ENCODE peak calls at places on chromosomes 11 and 22, in eight cellular contexts. One of them, this sample, is unnamed.

GRCh38 chr11:64040684-64041267 is 5.0 kb downstream of the FLRT1 start:
- DNase-seq in tibial nerve: no peak
- DNase-seq in upper lobe of right lung: no peak
- DNase-seq in type B pancreatic cell: no peak
- DNase-seq in kidney epithelial cell: no peak
- DNase-seq in cardiac fibroblast: no peak
- DNase-seq in endothelial cell: no peak
- DNase-seq in mesothelial cell of epicardium: no peak
- DNase-seq in this sample: no peak

GRCh38 chr22:46528121-46528610 is 9.3 kb downstream of the CELSR1 start:
- DNase-seq in tibial nerve: no peak
- DNase-seq in upper lobe of right lung: no peak
- DNase-seq in type B pancreatic cell: no peak
- DNase-seq in kidney epithelial cell: peak; percentile 94
- DNase-seq in cardiac fibroblast: peak; percentile 59
- DNase-seq in endothelial cell: no peak
- DNase-seq in mesothelial cell of epicardium: no peak
- DNase-seq in this sample: no peak

GRCh38 chr22:22706253-22706940 is 62.0 kb downstream of the GGTLC2 start:
- DNase-seq in tibial nerve: no peak
- DNase-seq in upper lobe of right lung: no peak
- DNase-seq in type B pancreatic cell: no peak
- DNase-seq in kidney epithelial cell: no peak
- DNase-seq in cardiac fibroblast: no peak
- DNase-seq in endothelial cell: no peak
- DNase-seq in mesothelial cell of epicardium: peak; percentile 6
- DNase-seq in this sample: no peak

GRCh38 chr11:77093987-77094840 is 8.4 kb upstream of the OMP start:
- DNase-seq in tibial nerve: no peak
- DNase-seq in upper lobe of right lung: peak; percentile 41
- DNase-seq in type B pancreatic cell: no peak
- DNase-seq in kidney epithelial cell: no peak
- DNase-seq in cardiac fibroblast: no peak
- DNase-seq in endothelial cell: no peak
- DNase-seq in mesothelial cell of epicardium: no peak
- DNase-seq in this sample: no peak

GRCh38 chr11:26905368-26905767 is 88.5 kb upstream of the FIBIN start:
- DNase-seq in tibial nerve: no peak
- DNase-seq in upper lobe of right lung: no peak
- DNase-seq in type B pancreatic cell: no peak
- DNase-seq in kidney epithelial cell: no peak
- DNase-seq in cardiac fibroblast: peak; percentile 55
- DNase-seq in endothelial cell: no peak
- DNase-seq in mesothelial cell of epicardium: no peak
- DNase-seq in this sample: no peak

GRCh38 chr22:43443072-43443471 is 31.3 kb downstream of the MPPED1 start:
- DNase-seq in tibial nerve: no peak
- DNase-seq in upper lobe of right lung: peak; percentile 44
- DNase-seq in type B pancreatic cell: no peak
- DNase-seq in kidney epithelial cell: no peak
- DNase-seq in cardiac fibroblast: no peak
- DNase-seq in endothelial cell: no peak
- DNase-seq in mesothelial cell of epicardium: no peak
- DNase-seq in this sample: no peak

GRCh38 chr11:112582366-112582765 is 321.7 kb upstream of the PLET1 start:
- DNase-seq in tibial nerve: no peak
- DNase-seq in upper lobe of right lung: no peak
- DNase-seq in type B pancreatic cell: no peak
- DNase-seq in kidney epithelial cell: no peak
- DNase-seq in cardiac fibroblast: no peak
- DNase-seq in endothelial cell: no peak
- DNase-seq in mesothelial cell of epicardium: no peak
- DNase-seq in this sample: no peak

GRCh38 chr11:97761175-97761574 is 1259.6 kb upstream of the CNTN5 start:
- DNase-seq in tibial nerve: no peak
- DNase-seq in upper lobe of right lung: no peak
- DNase-seq in type B pancreatic cell: no peak
- DNase-seq in kidney epithelial cell: no peak
- DNase-seq in cardiac fibroblast: no peak
- DNase-seq in endothelial cell: no peak
- DNase-seq in mesothelial cell of epicardium: no peak
- DNase-seq in this sample: no peak

GRCh38 chr22:26409705-26410376 is 19.2 kb upstream of the ASPHD2 start:
- DNase-seq in tibial nerve: no peak
- DNase-seq in upper lobe of right lung: no peak
- DNase-seq in type B pancreatic cell: no peak
- DNase-seq in kidney epithelial cell: no peak
- DNase-seq in cardiac fibroblast: no peak
- DNase-seq in endothelial cell: no peak
- DNase-seq in mesothelial cell of epicardium: no peak
- DNase-seq in this sample: no peak

GRCh38 chr22:43006016-43006505 is 8.9 kb downstream of the PACSIN2 start:
- DNase-seq in tibial nerve: no peak
- DNase-seq in upper lobe of right lung: no peak
- DNase-seq in type B pancreatic cell: no peak
- DNase-seq in kidney epithelial cell: no peak
- DNase-seq in cardiac fibroblast: no peak
- DNase-seq in endothelial cell: no peak
- DNase-seq in mesothelial cell of epicardium: no peak
- DNase-seq in this sample: no peak

GRCh38 chr22:40908895-40909294 is 42.3 kb upstream of the RBX1 start:
- DNase-seq in tibial nerve: no peak
- DNase-seq in upper lobe of right lung: no peak
- DNase-seq in type B pancreatic cell: no peak
- DNase-seq in kidney epithelial cell: no peak
- DNase-seq in cardiac fibroblast: no peak
- DNase-seq in endothelial cell: no peak
- DNase-seq in mesothelial cell of epicardium: no peak
- DNase-seq in this sample: no peak

GRCh38 chr22:44665115-44665514 is 36.9 kb upstream of the PRR5 start:
- DNase-seq in tibial nerve: no peak
- DNase-seq in upper lobe of right lung: no peak
- DNase-seq in type B pancreatic cell: no peak
- DNase-seq in kidney epithelial cell: no peak
- DNase-seq in cardiac fibroblast: no peak
- DNase-seq in endothelial cell: peak; percentile 47
- DNase-seq in mesothelial cell of epicardium: no peak
- DNase-seq in this sample: no peak

GRCh38 chr22:46238541-46238940 is 11.6 kb downstream of the CDPF1 start:
- DNase-seq in tibial nerve: no peak
- DNase-seq in upper lobe of right lung: no peak
- DNase-seq in type B pancreatic cell: no peak
- DNase-seq in kidney epithelial cell: no peak
- DNase-seq in cardiac fibroblast: no peak
- DNase-seq in endothelial cell: no peak
- DNase-seq in mesothelial cell of epicardium: no peak
- DNase-seq in this sample: no peak

GRCh38 chr11:64357904-64358535 is 942 bp upstream of the RPS6KA4 start:
- DNase-seq in tibial nerve: no peak
- DNase-seq in upper lobe of right lung: no peak
- DNase-seq in type B pancreatic cell: no peak
- DNase-seq in kidney epithelial cell: no peak
- DNase-seq in cardiac fibroblast: peak; percentile 21
- DNase-seq in endothelial cell: no peak
- DNase-seq in mesothelial cell of epicardium: no peak
- DNase-seq in this sample: no peak

GRCh38 chr11:462107-462890 is 12.2 kb downstream of the PTDSS2 start:
- DNase-seq in tibial nerve: no peak
- DNase-seq in upper lobe of right lung: no peak
- DNase-seq in type B pancreatic cell: no peak
- DNase-seq in kidney epithelial cell: no peak
- DNase-seq in cardiac fibroblast: no peak
- DNase-seq in endothelial cell: no peak
- DNase-seq in mesothelial cell of epicardium: no peak
- DNase-seq in this sample: no peak

GRCh38 chr22:40247976-40248375 is 70.3 kb downstream of the TNRC6B start:
- DNase-seq in tibial nerve: no peak
- DNase-seq in upper lobe of right lung: no peak
- DNase-seq in type B pancreatic cell: no peak
- DNase-seq in kidney epithelial cell: no peak
- DNase-seq in cardiac fibroblast: no peak
- DNase-seq in endothelial cell: no peak
- DNase-seq in mesothelial cell of epicardium: no peak
- DNase-seq in this sample: no peak

GRCh38 chr22:39297490-39298193 is 21.8 kb downstream of the RPL3 start:
- DNase-seq in tibial nerve: no peak
- DNase-seq in upper lobe of right lung: no peak
- DNase-seq in type B pancreatic cell: no peak
- DNase-seq in kidney epithelial cell: no peak
- DNase-seq in cardiac fibroblast: no peak
- DNase-seq in endothelial cell: no peak
- DNase-seq in mesothelial cell of epicardium: no peak
- DNase-seq in this sample: no peak

GRCh38 chr11:114925591-114925990 is 247.3 kb downstream of the NXPE2 start:
- DNase-seq in tibial nerve: no peak
- DNase-seq in upper lobe of right lung: no peak
- DNase-seq in type B pancreatic cell: no peak
- DNase-seq in kidney epithelial cell: no peak
- DNase-seq in cardiac fibroblast: no peak
- DNase-seq in endothelial cell: no peak
- DNase-seq in mesothelial cell of epicardium: no peak
- DNase-seq in this sample: no peak

GRCh38 chr11:130413383-130414106 is 14.9 kb downstream of the ADAMTS8 start:
- DNase-seq in tibial nerve: no peak
- DNase-seq in upper lobe of right lung: no peak
- DNase-seq in type B pancreatic cell: no peak
- DNase-seq in kidney epithelial cell: peak; percentile 73
- DNase-seq in cardiac fibroblast: peak; percentile 91
- DNase-seq in endothelial cell: no peak
- DNase-seq in mesothelial cell of epicardium: no peak
- DNase-seq in this sample: no peak

GRCh38 chr11:13278620-13279486 is 1.3 kb downstream of the BMAL1 start:
- DNase-seq in tibial nerve: no peak
- DNase-seq in upper lobe of right lung: no peak
- DNase-seq in type B pancreatic cell: no peak
- DNase-seq in kidney epithelial cell: no peak
- DNase-seq in cardiac fibroblast: no peak
- DNase-seq in endothelial cell: peak; percentile 16
- DNase-seq in mesothelial cell of epicardium: no peak
- DNase-seq in this sample: no peak

GRCh38 chr11:113119074-113119473 is 157.9 kb downstream of the NCAM1 start:
- DNase-seq in tibial nerve: no peak
- DNase-seq in upper lobe of right lung: no peak
- DNase-seq in type B pancreatic cell: no peak
- DNase-seq in kidney epithelial cell: no peak
- DNase-seq in cardiac fibroblast: no peak
- DNase-seq in endothelial cell: no peak
- DNase-seq in mesothelial cell of epicardium: no peak
- DNase-seq in this sample: no peak

GRCh38 chr11:46649180-46649738 is 31.9 kb downstream of the ATG13 start:
- DNase-seq in tibial nerve: peak; percentile 87
- DNase-seq in upper lobe of right lung: no peak
- DNase-seq in type B pancreatic cell: no peak
- DNase-seq in kidney epithelial cell: peak; percentile 38
- DNase-seq in cardiac fibroblast: peak; percentile 99
- DNase-seq in endothelial cell: no peak
- DNase-seq in mesothelial cell of epicardium: no peak
- DNase-seq in this sample: no peak

GRCh38 chr22:29207562-29208501 is 2.1 kb downstream of the EMID1 start:
- DNase-seq in tibial nerve: no peak
- DNase-seq in upper lobe of right lung: no peak
- DNase-seq in type B pancreatic cell: no peak
- DNase-seq in kidney epithelial cell: no peak
- DNase-seq in cardiac fibroblast: no peak
- DNase-seq in endothelial cell: no peak
- DNase-seq in mesothelial cell of epicardium: no peak
- DNase-seq in this sample: no peak

GRCh38 chr11:47359162-47359561 is 6.7 kb upstream of the MYBPC3 start:
- DNase-seq in tibial nerve: no peak
- DNase-seq in upper lobe of right lung: no peak
- DNase-seq in type B pancreatic cell: no peak
- DNase-seq in kidney epithelial cell: no peak
- DNase-seq in cardiac fibroblast: no peak
- DNase-seq in endothelial cell: no peak
- DNase-seq in mesothelial cell of epicardium: no peak
- DNase-seq in this sample: no peak

GRCh38 chr11:32723332-32723731 is 71.1 kb downstream of the CCDC73 start:
- DNase-seq in tibial nerve: no peak
- DNase-seq in upper lobe of right lung: no peak
- DNase-seq in type B pancreatic cell: no peak
- DNase-seq in kidney epithelial cell: no peak
- DNase-seq in cardiac fibroblast: no peak
- DNase-seq in endothelial cell: no peak
- DNase-seq in mesothelial cell of epicardium: no peak
- DNase-seq in this sample: no peak

GRCh38 chr11:12552677-12553076 is 121.5 kb upstream of the TEAD1 start:
- DNase-seq in tibial nerve: peak; percentile 50
- DNase-seq in upper lobe of right lung: no peak
- DNase-seq in type B pancreatic cell: no peak
- DNase-seq in kidney epithelial cell: no peak
- DNase-seq in cardiac fibroblast: peak; percentile 43
- DNase-seq in endothelial cell: no peak
- DNase-seq in mesothelial cell of epicardium: no peak
- DNase-seq in this sample: no peak

GRCh38 chr11:86741489-86742435 is 58.6 kb upstream of the PRSS23 start:
- DNase-seq in tibial nerve: no peak
- DNase-seq in upper lobe of right lung: no peak
- DNase-seq in type B pancreatic cell: no peak
- DNase-seq in kidney epithelial cell: peak; percentile 75
- DNase-seq in cardiac fibroblast: peak; percentile 95
- DNase-seq in endothelial cell: no peak
- DNase-seq in mesothelial cell of epicardium: no peak
- DNase-seq in this sample: no peak

GRCh38 chr11:116579857-116580727 is 192.7 kb downstream of the BUD13 start:
- DNase-seq in tibial nerve: no peak
- DNase-seq in upper lobe of right lung: no peak
- DNase-seq in type B pancreatic cell: no peak
- DNase-seq in kidney epithelial cell: no peak
- DNase-seq in cardiac fibroblast: no peak
- DNase-seq in endothelial cell: no peak
- DNase-seq in mesothelial cell of epicardium: no peak
- DNase-seq in this sample: no peak
- TF ChIP-seq CTCF in tibial nerve: no peak
- TF ChIP-seq CTCF in upper lobe of right lung: no peak
- TF ChIP-seq CTCF in type B pancreatic cell: no peak
- TF ChIP-seq CTCF in kidney epithelial cell: no peak
- TF ChIP-seq CTCF in cardiac fibroblast: no peak
- TF ChIP-seq CTCF in endothelial cell: no peak
- TF ChIP-seq CTCF in mesothelial cell of epicardium: no peak
- TF ChIP-seq CTCF in this sample: no peak

GRCh38 chr11:119030329-119031047 is at the start of gene SLC37A4:
- DNase-seq in tibial nerve: peak; percentile 94
- DNase-seq in upper lobe of right lung: peak; percentile 99
- DNase-seq in type B pancreatic cell: peak; percentile 99
- DNase-seq in kidney epithelial cell: peak; percentile 97
- DNase-seq in cardiac fibroblast: peak; percentile 98
- DNase-seq in endothelial cell: peak; percentile 97
- DNase-seq in mesothelial cell of epicardium: peak; percentile 98
- DNase-seq in this sample: peak; percentile 84
- TF ChIP-seq CTCF in tibial nerve: peak; percentile 93
- TF ChIP-seq CTCF in upper lobe of right lung: no peak
- TF ChIP-seq CTCF in type B pancreatic cell: no peak
- TF ChIP-seq CTCF in kidney epithelial cell: peak; percentile 94
- TF ChIP-seq CTCF in cardiac fibroblast: no peak
- TF ChIP-seq CTCF in endothelial cell: peak; percentile 92
- TF ChIP-seq CTCF in mesothelial cell of epicardium: peak; percentile 75
- TF ChIP-seq CTCF in this sample: no peak

GRCh38 chr22:24421428-24421931 is 5.9 kb upstream of the ADORA2A start:
- DNase-seq in tibial nerve: no peak
- DNase-seq in upper lobe of right lung: no peak
- DNase-seq in type B pancreatic cell: no peak
- DNase-seq in kidney epithelial cell: no peak
- DNase-seq in cardiac fibroblast: no peak
- DNase-seq in endothelial cell: no peak
- DNase-seq in mesothelial cell of epicardium: no peak
- DNase-seq in this sample: no peak
- TF ChIP-seq CTCF in tibial nerve: no peak
- TF ChIP-seq CTCF in upper lobe of right lung: no peak
- TF ChIP-seq CTCF in type B pancreatic cell: peak; percentile 43
- TF ChIP-seq CTCF in kidney epithelial cell: peak; percentile 16
- TF ChIP-seq CTCF in cardiac fibroblast: no peak
- TF ChIP-seq CTCF in endothelial cell: peak; percentile 47
- TF ChIP-seq CTCF in mesothelial cell of epicardium: peak; percentile 32
- TF ChIP-seq CTCF in this sample: no peak

GRCh38 chr11:2698386-2699184 is 1.2 kb downstream of the KCNQ1OT1 start:
- DNase-seq in tibial nerve: no peak
- DNase-seq in upper lobe of right lung: no peak
- DNase-seq in type B pancreatic cell: no peak
- DNase-seq in kidney epithelial cell: no peak
- DNase-seq in cardiac fibroblast: peak; percentile 9
- DNase-seq in endothelial cell: no peak
- DNase-seq in mesothelial cell of epicardium: no peak
- DNase-seq in this sample: no peak
- TF ChIP-seq CTCF in tibial nerve: no peak
- TF ChIP-seq CTCF in upper lobe of right lung: no peak
- TF ChIP-seq CTCF in type B pancreatic cell: no peak
- TF ChIP-seq CTCF in kidney epithelial cell: no peak
- TF ChIP-seq CTCF in cardiac fibroblast: no peak
- TF ChIP-seq CTCF in endothelial cell: no peak
- TF ChIP-seq CTCF in mesothelial cell of epicardium: no peak
- TF ChIP-seq CTCF in this sample: no peak